ENCODE peak calls at places on chromosomes 2 and 18, in nine cellular contexts. M, N, P, D, O, A, W, S and R are unnamed samples.

GRCh38 chr2:278312-278932 is 9.5 kb downstream of the ALKAL2 start:
- DNase-seq in M (no peak), N (no peak), P (no peak), D (no peak), O (no peak), A (no peak), W (no peak), S (no peak), R (no peak)

GRCh38 chr2:2827237-2827636 is 496.2 kb upstream of the MYT1L start:
- DNase-seq in M (no peak), N (no peak), P (no peak), D (no peak), O (no peak), A (no peak), W (no peak), S (no peak), R (no peak)

GRCh38 chr2:241994086-241994485 is 124.6 kb downstream of the RTP5 start:
- DNase-seq in M (no peak), N (no peak), P (no peak), D (no peak), O (no peak), A (no peak), W (no peak), S (no peak), R (no peak)

GRCh38 chr18:32576296-32576916 is 105.7 kb upstream of the GAREM1 start:
- DNase-seq in M (peak), N (peak), P (peak), D (no peak), O (no peak), A (no peak), W (peak), S (peak), R (no peak)

GRCh38 chr2:231126123-231126522 is 1.3 kb upstream of the HTR2B start:
- DNase-seq in M (no peak), N (no peak), P (no peak), D (no peak), O (no peak), A (no peak), W (no peak), S (no peak), R (no peak)

GRCh38 chr18:77052656-77053309 is 79.8 kb downstream of the MBP start:
- DNase-seq in M (no peak), N (no peak), P (no peak), D (no peak), O (no peak), A (no peak), W (no peak), S (peak), R (no peak)

GRCh38 chr18:74515620-74516231 is 18.6 kb upstream of the CNDP1 start:
- DNase-seq in M (no peak), N (no peak), P (no peak), D (no peak), O (no peak), A (no peak), W (no peak), S (no peak), R (no peak)

GRCh38 chr2:219570194-219570923 is 980 bp downstream of the OBSL1 start:
- DNase-seq in M (peak), N (peak), P (peak), D (peak), O (peak), A (no peak), W (peak), S (peak), R (peak)

GRCh38 chr2:200742426-200742825 is 69.3 kb upstream of the BZW1 start:
- DNase-seq in M (no peak), N (no peak), P (no peak), D (no peak), O (no peak), A (no peak), W (peak), S (peak), R (peak)

GRCh38 chr2:5908030-5908429 is 215.8 kb downstream of the SOX11 start:
- DNase-seq in M (no peak), N (no peak), P (no peak), D (no peak), O (no peak), A (no peak), W (no peak), S (peak), R (no peak)

GRCh38 chr2:109692013-109692738 is 78.0 kb downstream of the SOWAHC start:
- DNase-seq in M (no peak), N (no peak), P (no peak), D (no peak), O (peak), A (no peak), W (no peak), S (no peak), R (no peak)

GRCh38 chr2:175203621-175204496 is 22.3 kb upstream of the ATP5MC3 start:
- DNase-seq in M (peak), N (peak), P (peak), D (peak), O (peak), A (no peak), W (peak), S (peak), R (peak)

GRCh38 chr2:3285901-3286645 is 91.5 kb downstream of the EIPR1 start:
- DNase-seq in M (no peak), N (no peak), P (no peak), D (no peak), O (no peak), A (no peak), W (no peak), S (no peak), R (no peak)

GRCh38 chr18:13257361-13257980 is 38.9 kb downstream of the LDLRAD4 start:
- DNase-seq in M (no peak), N (no peak), P (no peak), D (no peak), O (no peak), A (no peak), W (no peak), S (no peak), R (no peak)

GRCh38 chr18:5518899-5519371 is 24.9 kb downstream of the EPB41L3 start:
- DNase-seq in M (no peak), N (no peak), P (no peak), D (no peak), O (no peak), A (no peak), W (peak), S (no peak), R (peak)

GRCh38 chr2:237714690-237715458 is 83.7 kb upstream of the RBM44 start:
- DNase-seq in M (peak), N (no peak), P (peak), D (no peak), O (peak), A (no peak), W (peak), S (peak), R (peak)

GRCh38 chr2:57802243-57802642 is 244.4 kb upstream of the VRK2 start:
- DNase-seq in M (no peak), N (no peak), P (no peak), D (no peak), O (no peak), A (no peak), W (no peak), S (no peak), R (no peak)

GRCh38 chr2:118177318-118177717 is 89.0 kb downstream of the INSIG2 start:
- DNase-seq in M (no peak), N (no peak), P (no peak), D (no peak), O (no peak), A (no peak), W (no peak), S (no peak), R (no peak)